ENCODE peak calls at places on chromosomes 3 and 15, in five cellular contexts. E is sigmoid colon; J is upper lobe of right lung; H is ELR; M is activated CD4-positive, alpha-beta T cell treated with anti-CD3 and anti-CD28 coated beads, Interleukin-2, amount 10 ng/mL, durations not matched to agents 7 days and 5 days. Q is an unnamed sample.

GRCh38 chr15:69014454-69014853 is at the start of gene NOX5:
- DNase-seq in H (peak), M (no peak), E (no peak), J (no peak), Q (no peak)

GRCh38 chr3:72887723-72888545 is at the start of gene GXYLT2:
- DNase-seq in H (peak), E (peak), M (peak), J (peak), Q (peak)

GRCh38 chr15:78006567-78007205 is 70.8 kb downstream of the TBC1D2B start:
- DNase-seq in J (peak), M (no peak), E (no peak), H (no peak), Q (no peak)

GRCh38 chr15:95843241-95843851 is 487.2 kb upstream of the NR2F2 start:
- DNase-seq in H (peak), M (no peak), J (no peak), E (no peak), Q (no peak)

GRCh38 chr15:49060710-49061483 is 14.7 kb upstream of the SECISBP2L start:
- DNase-seq in M (no peak), E (no peak), J (no peak), H (peak), Q (no peak)

GRCh38 chr15:50390549-50391264 is 33.5 kb upstream of the USP8 start:
- DNase-seq in H (no peak), J (no peak), E (no peak), M (no peak), Q (peak)

GRCh38 chr3:146747928-146748327 is 142.8 kb upstream of the PLSCR5 start:
- DNase-seq in E (no peak), J (no peak), M (no peak), H (peak), Q (no peak)

GRCh38 chr3:54859204-54859603 is 68.7 kb downstream of the LRTM1 start:
- DNase-seq in E (no peak), J (no peak), H (peak), M (no peak), Q (no peak)

GRCh38 chr15:88623061-88623460 is 1.9 kb downstream of the AEN start:
- DNase-seq in M (no peak), J (no peak), H (peak), E (peak), Q (no peak)

GRCh38 chr3:45362768-45363167 is 25.6 kb upstream of the LARS2 start:
- DNase-seq in H (peak), E (no peak), M (no peak), J (no peak), Q (no peak)

Q was measured in Caco-2.